ENCODE peak calls at places on chromosome X, in four cellular contexts. K is esophagus muscularis mucosa, D is ovary, I is K562. L is an unnamed sample.

GRCh38 chrX:56817179-56817578 is 88.1 kb downstream of the NBDY start:
- DNase-seq in D (no peak), I (no peak), K (no peak), L (no peak)

GRCh38 chrX:112967903-112968302 is 127.3 kb upstream of the AMOT start:
- DNase-seq in K (no peak), I (no peak), D (no peak), L (no peak)

GRCh38 chrX:134338527-134338926 is 101.5 kb downstream of the CCDC160 start:
- DNase-seq in I (no peak), K (no peak), D (no peak), L (no peak)

GRCh38 chrX:85111347-85111746 is 107.7 kb downstream of the APOOL start:
- DNase-seq in I (peak), K (no peak), D (no peak), L (no peak)

GRCh38 chrX:19679787-19680186 is 164.5 kb upstream of the MAP3K15 start:
- DNase-seq in K (no peak), D (no peak), I (no peak), L (no peak)

GRCh38 chrX:22430701-22431100 is 158.0 kb downstream of the CBLL2 start:
- DNase-seq in D (no peak), K (no peak), I (no peak), L (no peak)

GRCh38 chrX:43693602-43694406 is 37.7 kb downstream of the MAOA start:
- DNase-seq in K (no peak), D (no peak), I (no peak), L (no peak)

GRCh38 chrX:1394731-1395501 is 3.0 kb upstream of the SLC25A6 start:
- DNase-seq in D (peak), I (no peak), K (no peak), L (no peak)

GRCh38 chrX:46485897-46486296 is 59.3 kb downstream of the ZNF674 start:
- DNase-seq in K (no peak), D (no peak), I (no peak), L (no peak)

GRCh38 chrX:2710041-2710471 is 19.0 kb downstream of the CD99 start:
- DNase-seq in I (no peak), D (no peak), K (no peak), L (peak)

GRCh38 chrX:41481264-41482109 is 34.3 kb downstream of the NYX start:
- DNase-seq in K (no peak), D (no peak), I (peak), L (no peak)

GRCh38 chrX:154732421-154733071 is 18.3 kb downstream of the GAB3 start:
- DNase-seq in K (no peak), I (no peak), D (no peak), L (no peak)

GRCh38 chrX:69097451-69098236 is 67.6 kb downstream of the PJA1 start:
- DNase-seq in I (no peak), K (no peak), D (no peak), L (no peak)

GRCh38 chrX:101220881-101221280 is 1.3 kb downstream of the DRP2 start:
- DNase-seq in I (no peak), D (no peak), K (no peak), L (peak)

GRCh38 chrX:148659481-148659880 is 159.1 kb downstream of the AFF2 start:
- DNase-seq in I (no peak), D (no peak), K (no peak), L (no peak)

GRCh38 chrX:40105016-40105790 is 7.4 kb upstream of the BCOR start:
- DNase-seq in I (no peak), D (peak), K (no peak), L (peak)

DNA sequence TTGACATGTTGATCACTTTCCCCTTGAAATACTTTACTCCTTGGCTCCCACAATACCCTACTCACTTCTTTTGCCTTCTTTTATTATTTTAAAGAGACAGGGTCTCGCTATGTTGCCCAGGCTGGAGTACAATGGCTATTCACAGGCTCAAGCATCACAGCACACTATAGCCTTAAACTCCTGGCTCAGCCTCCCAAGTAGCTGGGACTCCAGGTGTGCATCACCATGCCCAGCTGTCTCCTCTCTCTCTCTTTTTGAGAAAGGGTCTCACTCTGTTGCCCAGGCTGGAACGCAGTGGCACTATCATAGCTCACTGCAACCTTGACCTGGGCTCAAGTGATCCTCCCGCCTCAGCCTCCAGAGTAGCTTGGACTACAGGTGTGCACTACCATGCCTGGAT is 51.6 kb downstream of the SUPT20HL2 start:
- DNase-seq in D (no peak), I (no peak), K (no peak), L (no peak)
- TF ChIP-seq EP300 in D (no peak), I (no peak), K (no peak), L (no peak)

GRCh38 chrX:106935175-106935574 is 15.0 kb downstream of the CLDN2 start:
- DNase-seq in I (no peak), D (no peak), K (no peak), L (no peak)

GRCh38 chrX:106931831-106932491 is 11.8 kb downstream of the CLDN2 start:
- DNase-seq in I (no peak), D (no peak), K (no peak), L (no peak)

GRCh38 chrX:106932960-106933537 is 12.8 kb downstream of the CLDN2 start:
- DNase-seq in K (no peak), D (no peak), I (no peak), L (no peak)

GRCh38 chrX:106932492-106932923 is 12.3 kb downstream of the CLDN2 start:
- DNase-seq in I (no peak), D (no peak), K (no peak), L (no peak)

DNA sequence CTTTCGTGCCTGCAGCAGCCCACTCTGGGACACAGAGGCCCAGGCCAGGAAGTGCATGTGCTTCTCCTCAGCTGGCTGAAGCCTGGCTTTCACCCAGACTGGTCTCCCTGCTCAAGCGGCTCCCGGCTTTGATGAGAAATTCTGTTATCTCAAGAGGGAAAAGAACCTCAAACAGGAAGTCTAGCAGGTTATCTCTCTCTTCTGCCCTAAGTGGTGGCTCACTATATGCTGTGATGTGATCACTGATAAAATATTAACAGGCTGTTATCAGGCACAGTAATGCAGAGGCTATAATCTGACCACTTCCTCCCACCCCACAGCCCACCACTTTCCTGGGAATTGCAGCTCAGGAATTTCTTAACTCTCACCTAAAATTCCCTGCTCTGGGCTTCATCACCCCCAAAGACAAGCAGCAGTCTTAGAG is 13.3 kb downstream of the CLDN2 start:
- DNase-seq in D (peak), K (no peak), I (no peak), L (no peak)
- TF ChIP-seq EP300 in D (no peak), K (no peak), I (no peak), L (no peak)

DNA sequence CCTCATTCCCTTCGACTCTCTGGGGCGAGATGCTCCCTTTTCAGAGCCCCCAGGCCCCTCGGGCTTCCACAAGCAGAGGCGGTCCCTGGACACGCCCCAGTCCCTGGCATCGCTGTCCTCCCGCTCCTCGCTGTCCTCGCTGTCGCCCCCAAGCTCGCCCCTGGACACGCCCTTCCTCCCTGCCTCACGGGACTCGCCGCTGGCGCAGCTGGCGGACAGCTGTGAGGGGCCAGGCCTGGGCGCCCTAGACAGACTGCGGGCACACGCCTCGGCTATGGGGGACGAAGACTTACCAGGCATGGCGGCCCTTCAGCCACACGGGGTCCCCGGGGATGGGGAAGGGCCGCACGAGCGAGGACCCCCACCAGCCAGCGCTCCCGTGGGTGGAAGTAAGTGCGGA is 39.5 kb upstream of the CLCN4 start:
- DNase-seq in I (no peak), K (no peak), D (no peak), L (no peak)
- TF ChIP-seq EP300 in I (no peak), K (no peak), D (no peak), L (no peak)

GRCh38 chrX:136457303-136457917 is 30.3 kb upstream of the BRS3 start:
- DNase-seq in D (no peak), I (no peak), K (no peak), L (no peak)
- TF ChIP-seq EP300 in D (no peak), I (no peak), K (no peak), L (no peak)

DNA sequence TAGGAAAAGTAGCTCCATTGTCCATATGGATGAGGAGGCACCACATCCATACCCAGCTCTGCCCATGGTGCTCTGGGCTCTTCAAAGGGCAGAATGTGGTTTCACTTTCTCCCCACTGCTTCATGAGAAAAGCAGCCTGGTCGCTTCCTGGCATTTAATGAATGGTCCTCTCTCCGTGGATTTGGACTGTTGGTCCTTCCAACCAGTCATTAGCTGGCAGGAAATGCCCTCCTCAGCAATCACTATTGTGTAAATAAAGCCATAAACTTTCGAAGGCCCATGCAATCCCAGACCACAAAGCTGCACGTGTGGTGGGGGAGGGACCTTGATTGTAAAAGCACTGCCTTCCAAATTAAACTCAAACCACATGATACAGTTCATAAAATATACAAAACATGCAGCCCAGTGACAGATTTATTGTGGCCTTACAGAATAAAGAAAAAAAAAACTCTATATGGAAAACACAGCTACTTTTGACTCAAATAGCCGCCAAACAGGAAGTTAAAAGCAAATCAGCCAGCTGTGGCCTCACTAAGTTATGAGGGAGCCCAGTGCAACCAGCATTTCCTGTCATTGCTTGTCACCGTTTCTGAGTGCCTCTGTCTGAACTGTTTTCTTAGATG is 8.1 kb downstream of the MBNL3 start:
- DNase-seq in K (no peak), I (no peak), D (no peak), L (peak)
- TF ChIP-seq EP300 in K (no peak), I (no peak), D (no peak), L (no peak)

DNA sequence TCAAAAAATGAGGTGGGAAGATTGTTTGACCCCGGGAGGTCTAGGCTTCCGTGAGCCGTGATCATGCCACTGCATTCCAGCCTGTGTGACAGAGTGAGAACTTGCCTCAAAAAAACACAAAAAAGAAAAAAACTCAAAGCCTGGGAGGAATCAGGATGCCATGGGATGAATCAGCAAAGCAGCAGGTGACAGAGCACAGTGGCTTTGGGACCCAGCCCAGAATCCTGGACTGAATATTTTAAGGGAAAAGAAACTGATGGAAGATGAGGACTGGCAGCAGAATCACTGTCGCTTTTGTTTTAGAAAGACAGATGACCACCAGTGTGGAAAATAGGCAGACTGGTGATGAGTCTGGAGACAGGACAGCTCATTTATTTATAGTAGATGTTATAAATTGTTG is 16.6 kb downstream of the S100G start:
- DNase-seq in D (no peak), I (no peak), K (no peak), L (no peak)
- TF ChIP-seq EP300 in D (no peak), I (no peak), K (no peak), L (no peak)

DNA sequence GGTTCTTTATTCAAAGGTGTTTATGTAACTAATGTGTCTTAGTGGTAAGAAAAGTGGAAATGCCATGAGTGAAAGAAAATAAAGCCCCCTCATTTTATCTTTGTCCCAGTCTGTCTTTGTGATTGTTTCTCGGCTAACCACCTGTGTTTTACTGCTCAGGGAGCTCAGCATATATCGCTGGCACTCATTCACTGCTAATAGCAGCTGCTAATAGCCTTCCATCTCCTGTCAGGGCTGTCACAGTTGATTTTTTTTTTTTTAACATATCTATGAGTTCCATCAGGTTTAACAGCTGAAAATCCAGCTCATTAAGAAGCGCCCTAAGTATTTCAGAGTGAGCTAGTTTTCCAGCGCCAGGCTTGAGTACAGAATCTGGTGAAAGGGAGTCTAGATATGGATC is 205.6 kb downstream of the RBMX2 start:
- DNase-seq in I (no peak), K (no peak), D (no peak), L (no peak)
- TF ChIP-seq EP300 in I (no peak), K (no peak), D (no peak), L (no peak)

L was measured in transverse colon.